ENCODE peak calls at places on chromosomes 16 and 17, in seven cellular contexts. F is activated naive CD8-positive, alpha-beta T cell treated with anti-CD3 and anti-CD28 coated beads, Interleukin-2, amount 10 ng/mL, durations not matched to agents 7 days and 5 days; J is A549; A is ELF-1; H is dermis blood vessel endothelial cell; V is NCI-H345; B is left ventricle myocardium inferior. N is an unnamed sample.

GRCh38 chr17:80783971-80784370 is 207.7 kb upstream of the CHMP6 start:
- DNase-seq in F (no peak), J (no peak), A (no peak), H (no peak), V (no peak), B (no peak), N (no peak)

GRCh38 chr17:9982159-9982558 is 77.1 kb upstream of the RCVRN start:
- DNase-seq in F (no peak), J (peak; percentile 53), A (peak; percentile 64), H (no peak), V (no peak), B (no peak), N (peak; percentile 82)

GRCh38 chr17:66791337-66791736 is 43.6 kb upstream of the CACNG5 start:
- DNase-seq in F (no peak), J (no peak), A (no peak), H (no peak), V (no peak), B (no peak), N (no peak)

GRCh38 chr17:8185580-8186445 is 4.2 kb downstream of the BORCS6 start:
- DNase-seq in F (peak; percentile 96), J (peak; percentile 88), A (peak; percentile 95), H (peak; percentile 86), V (peak; percentile 72), B (peak; percentile 84), N (peak; percentile 80)

GRCh38 chr17:47705536-47706481 is 11.8 kb downstream of the TBKBP1 start:
- DNase-seq in F (no peak), J (no peak), A (no peak), H (no peak), V (no peak), B (no peak), N (no peak)

GRCh38 chr16:88884569-88885271 is 18.3 kb upstream of the PABPN1L start:
- DNase-seq in F (no peak), J (no peak), A (no peak), H (no peak), V (no peak), B (no peak), N (no peak)

GRCh38 chr16:4471869-4472268 is 2.6 kb downstream of the NMRAL1 start:
- DNase-seq in F (no peak), J (no peak), A (no peak), H (no peak), V (no peak), B (no peak), N (no peak)

GRCh38 chr16:57540387-57540786 is 2.1 kb upstream of the ADGRG5 start:
- DNase-seq in F (no peak), J (no peak), A (peak; percentile 60), H (no peak), V (no peak), B (no peak), N (no peak)

GRCh38 chr17:71801301-71801700 is 319.5 kb upstream of the SOX9 start:
- DNase-seq in F (no peak), J (no peak), A (no peak), H (no peak), V (no peak), B (no peak), N (no peak)

GRCh38 chr16:69234460-69234859 is 47.5 kb downstream of the SNTB2 start:
- DNase-seq in F (no peak), J (no peak), A (no peak), H (no peak), V (no peak), B (no peak), N (no peak)

GRCh38 chr17:35901776-35902175 is 21.6 kb upstream of the CCL5 start:
- DNase-seq in F (no peak), J (no peak), A (no peak), H (no peak), V (no peak), B (no peak), N (no peak)